ENCODE peak calls at places on chromosomes 3 and 15, in four cellular contexts. J is right lobe of liver; Q is K562; W is naive thymus-derived CD4-positive, alpha-beta T cell. I is an unnamed sample. For H3K4me1, the result is how much of the 10 kb centered on the place peaks cover.

GRCh38 chr3:16061491-16061890 is 113.0 kb upstream of the GALNT15 start:
- DNase-seq in J (no peak), Q (no peak), W (no peak), I (no peak)

GRCh38 chr3:172201136-172201989 is 162.0 kb downstream of the FNDC3B start:
- DNase-seq in J (peak), Q (peak), W (no peak), I (no peak)

GRCh38 chr3:196124608-196125007 is 42.7 kb upstream of the TFRC start:
- DNase-seq in J (no peak), Q (no peak), W (no peak), I (no peak)

GRCh38 chr15:88243895-88244787 is 12.4 kb downstream of the NTRK3 start:
- DNase-seq in J (no peak), Q (peak), W (no peak), I (peak)

GRCh38 chr3:151379083-151379734 is 5.3 kb downstream of the P2RY12 start:
- DNase-seq in J (no peak), Q (no peak), W (no peak), I (peak)

GRCh38 chr3:62142696-62143095 is 230.7 kb downstream of the FEZF2 start:
- DNase-seq in J (no peak), Q (no peak), W (no peak), I (no peak)

GRCh38 chr3:36697397-36698001 is 66.9 kb downstream of the DCLK3 start:
- DNase-seq in J (no peak), Q (no peak), W (no peak), I (no peak)

GRCh38 chr15:92322566-92323355 is 70.9 kb upstream of the ST8SIA2 start:
- DNase-seq in J (no peak), Q (no peak), W (no peak), I (no peak)

GRCh38 chr15:85527907-85528306 is 147.5 kb downstream of the AKAP13 start:
- DNase-seq in J (no peak), Q (no peak), W (no peak), I (peak)

GRCh38 chr3:56884387-56884786 is 82.6 kb upstream of the ARHGEF3 start:
- DNase-seq in J (no peak), Q (no peak), W (no peak), I (no peak)

GRCh38 chr3:30553641-30554316 is 52.6 kb upstream of the TGFBR2 start:
- DNase-seq in J (no peak), Q (no peak), W (no peak), I (no peak)

GRCh38 chr3:100913870-100914654 is 79.2 kb downstream of the ABI3BP start:
- DNase-seq in J (no peak), Q (no peak), W (no peak), I (peak)

GRCh38 chr3:190064112-190064511 is 56.6 kb downstream of the P3H2 start:
- DNase-seq in J (no peak), Q (no peak), W (no peak), I (peak)

GRCh38 chr15:57235865-57236264 is 140.4 kb upstream of the CGNL1 start:
- DNase-seq in J (no peak), Q (no peak), W (no peak), I (peak)

GRCh38 chr3:127565711-127566110 is 24.8 kb downstream of the TPRA1 start:
- DNase-seq in J (no peak), Q (peak), W (no peak), I (no peak)

GRCh38 chr15:62026707-62027565 is 33.3 kb downstream of the VPS13C start:
- DNase-seq in J (no peak), Q (no peak), W (no peak), I (peak)

GRCh38 chr15:75058127-75058905 is 34.9 kb downstream of the PPCDC start:
- DNase-seq in J (no peak), Q (no peak), W (no peak), I (peak)

GRCh38 chr3:23103764-23104163 is 99.4 kb upstream of the UBE2E2 start:
- DNase-seq in J (no peak), Q (no peak), W (no peak), I (no peak)

GRCh38 chr15:37109952-37110630 is 9.7 kb upstream of the MEIS2 start:
- DNase-seq in J (peak), Q (no peak), W (no peak), I (no peak)

GRCh38 chr15:37109151-37109912 is 9.0 kb upstream of the MEIS2 start:
- DNase-seq in J (no peak), Q (no peak), W (no peak), I (no peak)

GRCh38 chr15:37107071-37107753 is 6.9 kb upstream of the MEIS2 start:
- DNase-seq in J (no peak), Q (no peak), W (no peak), I (no peak)

GRCh38 chr15:37107754-37108724 is 7.7 kb upstream of the MEIS2 start:
- DNase-seq in J (no peak), Q (no peak), W (no peak), I (no peak)

GRCh38 chr15:37108725-37109124 is 8.4 kb upstream of the MEIS2 start:
- DNase-seq in J (no peak), Q (no peak), W (no peak), I (no peak)
- H3K4me1 ChIP-seq in J (under half), Q (under half), W (under half), I (under half)

GRCh38 chr3:181622365-181622764 is 89.4 kb upstream of the SOX2 start:
- DNase-seq in J (no peak), Q (no peak), W (no peak), I (no peak)
- H3K4me3 ChIP-seq in J (no peak), Q (no peak), W (no peak), I (no peak)

GRCh38 chr3:71785594-71786472 is 885 bp upstream of the PROK2 start:
- DNase-seq in J (no peak), Q (no peak), W (no peak), I (no peak)
- H3K4me1 ChIP-seq in J (under half), Q (under half), W (under half), I (under half)

GRCh38 chr3:140509534-140509933 is 168.3 kb upstream of the TRIM42 start:
- DNase-seq in J (no peak), Q (no peak), W (no peak), I (no peak)
- H3K4me3 ChIP-seq in J (no peak), Q (no peak), W (no peak), I (no peak)

GRCh38 chr3:10189557-10190374 is 25.0 kb downstream of the IRAK2 start:
- DNase-seq in J (peak), Q (no peak), W (no peak), I (peak)
- H3K4me1 ChIP-seq in J (under half), Q (under half), W (half or more), I (half or more)

DNA sequence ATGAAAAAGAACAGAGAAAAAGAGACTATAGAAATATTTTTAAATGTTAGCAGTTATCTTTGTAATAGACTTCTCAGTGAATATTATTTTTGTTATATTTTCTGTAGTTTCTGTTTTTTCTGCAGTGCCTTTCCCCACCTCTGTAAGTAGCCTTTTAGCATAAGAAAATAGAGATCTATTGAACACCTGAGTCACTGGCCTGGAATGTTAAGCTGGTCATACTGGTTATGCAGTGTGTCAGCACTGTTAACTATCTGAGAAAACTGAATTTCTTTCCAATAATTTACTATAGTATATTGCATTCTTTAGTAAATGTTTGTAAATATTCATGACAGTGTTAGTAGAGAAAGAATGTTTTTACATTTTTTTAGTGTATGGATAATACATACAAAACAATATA is 79.8 kb downstream of the NECTIN3 start:
- DNase-seq in J (no peak), Q (no peak), W (no peak), I (peak)
- H3K4me3 ChIP-seq in J (no peak), Q (no peak), W (no peak), I (no peak)

GRCh38 chr15:77553257-77553656 is 79.5 kb downstream of the LINGO1 start:
- DNase-seq in J (no peak), Q (no peak), W (no peak), I (no peak)
- H3K4me1 ChIP-seq in J (under half), Q (under half), W (under half), I (under half)

I was measured in adipocyte.